ENCODE peak calls at places on chromosomes 5 and 9, in nine cellular contexts. O, M, E, H, P, L, F, N and Q are unnamed samples.

GRCh38 chr9:113572076-113572861 is 108.7 kb downstream of the RGS3 start:
- DNase-seq in L (no peak), N (no peak), M (no peak), P (no peak), E (no peak), H (no peak), O (no peak), F (no peak), Q (no peak)

GRCh38 chr9:70352356-70352755 is 62.1 kb downstream of the KLF9 start:
- DNase-seq in H (no peak), E (no peak), L (no peak), O (no peak), M (peak), N (no peak), F (peak), P (no peak), Q (no peak)

GRCh38 chr5:115050860-115051259 is 118.8 kb downstream of the TRIM36 start:
- DNase-seq in N (no peak), M (no peak), L (no peak), P (no peak), H (no peak), O (no peak), F (no peak), E (no peak), Q (no peak)

GRCh38 chr9:106697799-106698591 is 165.0 kb upstream of the ZNF462 start:
- DNase-seq in M (peak), E (no peak), N (no peak), L (peak), F (peak), H (no peak), O (peak), P (peak), Q (peak)

GRCh38 chr5:57435701-57436134 is 46.9 kb downstream of the ACTBL2 start:
- DNase-seq in E (no peak), L (peak), O (no peak), F (no peak), P (no peak), H (no peak), M (peak), N (no peak), Q (no peak)

GRCh38 chr9:36728651-36729520 is 156.2 kb downstream of the MELK start:
- DNase-seq in F (peak), M (peak), H (peak), P (peak), E (peak), L (peak), N (peak), O (no peak), Q (peak)

GRCh38 chr5:177309351-177310191 is 2.1 kb downstream of the MXD3 start:
- DNase-seq in H (peak), M (peak), O (no peak), N (peak), F (peak), E (peak), P (no peak), L (peak), Q (no peak)

GRCh38 chr9:24672336-24672735 is 126.6 kb upstream of the IZUMO3 start:
- DNase-seq in H (no peak), E (no peak), P (no peak), L (no peak), M (no peak), N (no peak), O (no peak), F (no peak), Q (no peak)

GRCh38 chr5:4547547-4547946 is 592.6 kb upstream of the ADAMTS16 start:
- DNase-seq in L (no peak), H (no peak), P (no peak), E (no peak), N (no peak), O (no peak), M (no peak), F (no peak), Q (no peak)

GRCh38 chr5:179265529-179266290 is 79.6 kb downstream of the ADAMTS2 start:
- DNase-seq in F (peak), H (no peak), O (peak), L (peak), P (no peak), E (peak), M (peak), N (no peak), Q (no peak)

GRCh38 chr5:174504266-174504726 is 220.1 kb upstream of the MSX2 start:
- DNase-seq in O (no peak), F (no peak), M (no peak), P (no peak), H (no peak), E (no peak), L (peak), N (no peak), Q (peak)

GRCh38 chr9:34610434-34611206 is 1.3 kb downstream of the RPP25L start:
- DNase-seq in P (no peak), O (no peak), N (no peak), L (no peak), H (peak), F (no peak), E (no peak), M (no peak), Q (no peak)

GRCh38 chr5:39211773-39212172 is 7.6 kb downstream of the FYB1 start:
- DNase-seq in E (no peak), F (no peak), H (no peak), O (no peak), P (no peak), M (no peak), N (no peak), L (no peak), Q (no peak)

GRCh38 chr5:31270396-31270795 is 76.9 kb downstream of the CDH6 start:
- DNase-seq in F (no peak), H (peak), O (no peak), E (peak), L (peak), N (no peak), P (no peak), M (no peak), Q (peak)

GRCh38 chr5:134821841-134822240 is 23.9 kb upstream of the C5orf24 start:
- DNase-seq in P (no peak), E (no peak), L (no peak), M (no peak), O (no peak), N (no peak), F (no peak), H (no peak), Q (no peak)